ENCODE peak calls at places on chromosomes 13 and 19, in seven cellular contexts. V is choroid plexus epithelial cell; K is Ammon's horn; L is DMS153; X is NCI-H1930; I is skeletal muscle cell; W is stimulated activated CD8-positive, alpha-beta memory T cell treated with anti-CD3 and anti-CD28 coated beads, Interleukin-15, amount 100 ng/mL, for 24 hours. J is an unnamed sample.

GRCh38 chr19:41939861-41940442 is 11.7 kb upstream of the ERFL start:
- DNase-seq in V (no peak), K (no peak), L (no peak), X (no peak), I (no peak), W (no peak), J (no peak)

GRCh38 chr13:32824671-32825070 is 191.6 kb upstream of the KL start:
- DNase-seq in V (peak; percentile 89), K (no peak), L (no peak), X (no peak), I (peak; percentile 68), W (no peak), J (peak; percentile 67)

GRCh38 chr13:27005556-27005955 is 166.1 kb downstream of the USP12 start:
- DNase-seq in V (no peak), K (peak; percentile 78), L (peak; percentile 12), X (no peak), I (no peak), W (no peak), J (no peak)

GRCh38 chr13:106376411-106377112 is 158.9 kb downstream of the EFNB2 start:
- DNase-seq in V (peak; percentile 99), K (peak; percentile 42), L (peak; percentile 9), X (no peak), I (peak; percentile 88), W (no peak), J (peak; percentile 67)

GRCh38 chr13:47148543-47148942 is 251.7 kb upstream of the HTR2A start:
- DNase-seq in V (no peak), K (no peak), L (no peak), X (no peak), I (no peak), W (no peak), J (no peak)

GRCh38 chr19:50820549-50821247 is 2.9 kb downstream of the KLK1 start:
- DNase-seq in V (no peak), K (no peak), L (peak; percentile 6), X (no peak), I (no peak), W (no peak), J (no peak)

GRCh38 chr13:51794959-51795358 is 9.0 kb downstream of the DHRS12 start:
- DNase-seq in V (no peak), K (no peak), L (no peak), X (no peak), I (no peak), W (no peak), J (no peak)

GRCh38 chr19:39595950-39596349 is 6.4 kb upstream of the LGALS13 start:
- DNase-seq in V (no peak), K (no peak), L (no peak), X (no peak), I (no peak), W (no peak), J (no peak)

GRCh38 chr19:17775245-17775927 is 19.6 kb upstream of the B3GNT3 start:
- DNase-seq in V (peak; percentile 52), K (no peak), L (no peak), X (no peak), I (no peak), W (no peak), J (no peak)

GRCh38 chr13:95697052-95697680 is 20.2 kb downstream of the DNAJC3 start:
- DNase-seq in V (no peak), K (no peak), L (no peak), X (no peak), I (no peak), W (no peak), J (no peak)

GRCh38 chr13:109666656-109667448 is 119.5 kb downstream of the IRS2 start:
- DNase-seq in V (peak; percentile 38), K (no peak), L (no peak), X (no peak), I (no peak), W (no peak), J (no peak)

GRCh38 chr13:90889906-90890305 is 457.6 kb upstream of the MIR17HG start:
- DNase-seq in V (no peak), K (no peak), L (no peak), X (no peak), I (no peak), W (no peak), J (no peak)

GRCh38 chr19:55687281-55688172 is 12.5 kb downstream of the EPN1 start:
- DNase-seq in V (no peak), K (no peak), L (no peak), X (no peak), I (no peak), W (no peak), J (no peak)

GRCh38 chr13:51618626-51619025 is 34.4 kb downstream of the WDFY2 start:
- DNase-seq in V (no peak), K (peak; percentile 90), L (no peak), X (no peak), I (no peak), W (no peak), J (no peak)

GRCh38 chr19:32879741-32880140 is 10.2 kb upstream of the SLC7A9 start:
- DNase-seq in V (no peak), K (no peak), L (no peak), X (no peak), I (no peak), W (no peak), J (no peak)

GRCh38 chr19:18832331-18833140 is 777 bp downstream of the UPF1 start:
- DNase-seq in V (no peak), K (no peak), L (no peak), X (no peak), I (no peak), W (no peak), J (no peak)

GRCh38 chr13:106143930-106144709 is 391.3 kb downstream of the EFNB2 start:
- DNase-seq in V (peak; percentile 60), K (no peak), L (peak; percentile 89), X (no peak), I (no peak), W (no peak), J (no peak)

GRCh38 chr13:96994030-96994848 is at the start of gene OXGR1:
- DNase-seq in V (no peak), K (peak; percentile 29), L (peak; percentile 25), X (no peak), I (no peak), W (no peak), J (no peak)

GRCh38 chr19:12064266-12065099 is at the start of gene ZNF844:
- DNase-seq in V (peak; percentile 93), K (peak; percentile 97), L (no peak), X (peak; percentile 61), I (peak; percentile 35), W (peak; percentile 31), J (peak; percentile 57)

GRCh38 chr13:21738636-21739035 is 67.8 kb downstream of the FGF9 start:
- DNase-seq in V (no peak), K (no peak), L (peak; percentile 16), X (no peak), I (peak; percentile 10), W (no peak), J (no peak)

GRCh38 chr13:110637275-110637674 is 21.9 kb downstream of the NAXD start:
- DNase-seq in V (no peak), K (no peak), L (no peak), X (no peak), I (no peak), W (no peak), J (no peak)

GRCh38 chr19:1747285-1748114 is 5.8 kb upstream of the ONECUT3 start:
- DNase-seq in V (peak; percentile 73), K (no peak), L (no peak), X (no peak), I (peak; percentile 20), W (no peak), J (no peak)

GRCh38 chr19:58557253-58558065 is 952 bp downstream of the UBE2M start:
- DNase-seq in V (no peak), K (no peak), L (no peak), X (no peak), I (no peak), W (no peak), J (no peak)

GRCh38 chr19:48648134-48648533 is 2.1 kb upstream of the CA11 start:
- DNase-seq in V (no peak), K (no peak), L (no peak), X (no peak), I (no peak), W (no peak), J (no peak)

GRCh38 chr19:6828698-6829633 is 56.5 kb downstream of the VAV1 start:
- DNase-seq in V (no peak), K (no peak), L (peak; percentile 17), X (no peak), I (no peak), W (no peak), J (no peak)

GRCh38 chr13:42246541-42246940 is 25.4 kb upstream of the AKAP11 start:
- DNase-seq in V (no peak), K (no peak), L (no peak), X (no peak), I (no peak), W (no peak), J (no peak)

GRCh38 chr19:30882411-30883005 is 466.7 kb downstream of the TSHZ3 start:
- DNase-seq in V (no peak), K (peak; percentile 32), L (no peak), X (no peak), I (no peak), W (no peak), J (no peak)

GRCh38 chr13:101579291-101579802 is 126.9 kb downstream of the ITGBL1 start:
- DNase-seq in V (peak; percentile 78), K (peak; percentile 71), L (no peak), X (no peak), I (no peak), W (no peak), J (no peak)

GRCh38 chr19:1624458-1624857 is 19.2 kb upstream of the UQCR11 start:
- DNase-seq in V (peak; percentile 70), K (peak; percentile 57), L (no peak), X (no peak), I (peak; percentile 12), W (no peak), J (no peak)

GRCh38 chr19:17488593-17489391 is 18.5 kb downstream of the SLC27A1 start:
- DNase-seq in V (no peak), K (no peak), L (no peak), X (no peak), I (no peak), W (peak; percentile 59), J (no peak)

GRCh38 chr13:59587971-59588716 is 575.6 kb downstream of the DIAPH3 start:
- DNase-seq in V (no peak), K (no peak), L (no peak), X (no peak), I (no peak), W (no peak), J (no peak)

GRCh38 chr13:32940601-32941000 is 75.6 kb upstream of the KL start:
- DNase-seq in V (peak; percentile 84), K (peak; percentile 38), L (peak; percentile 39), X (no peak), I (peak; percentile 43), W (no peak), J (peak; percentile 6)

GRCh38 chr19:4425531-4425930 is 23.1 kb downstream of the CHAF1A start:
- DNase-seq in V (peak; percentile 85), K (no peak), L (no peak), X (no peak), I (peak; percentile 77), W (no peak), J (peak; percentile 74)

GRCh38 chr19:6707011-6707657 is 13.3 kb downstream of the C3 start:
- DNase-seq in V (no peak), K (no peak), L (no peak), X (no peak), I (no peak), W (no peak), J (no peak)

GRCh38 chr13:79227418-79227817 is 178.6 kb downstream of the RBM26 start:
- DNase-seq in V (no peak), K (no peak), L (peak; percentile 25), X (no peak), I (no peak), W (no peak), J (no peak)